ENCODE peak calls at places on chromosome 5, in four cellular contexts. J is NT2/D1, Z is NCI-H1930, G is gastrocnemius medialis. Y is an unnamed sample.

GRCh38 chr5:38404667-38405276 is 146.4 kb downstream of the EGFLAM start:
- DNase-seq in J (no peak), Z (no peak), G (no peak), Y (no peak)

GRCh38 chr5:157263586-157264090 is 2.3 kb upstream of the CYFIP2 start:
- DNase-seq in J (no peak), Z (no peak), G (no peak), Y (no peak)

GRCh38 chr5:98069876-98070512 is 703.5 kb upstream of the RGMB start:
- DNase-seq in J (no peak), Z (no peak), G (no peak), Y (no peak)

GRCh38 chr5:58505971-58506640 is 14.9 kb downstream of the GAPT start:
- DNase-seq in J (no peak), Z (no peak), G (no peak), Y (no peak)

GRCh38 chr5:151015974-151016587 is 4.3 kb upstream of the GPX3 start:
- DNase-seq in J (no peak), Z (no peak), G (no peak), Y (no peak)

GRCh38 chr5:120767171-120767820 is 303.2 kb downstream of the PRR16 start:
- DNase-seq in J (no peak), Z (no peak), G (no peak), Y (peak; percentile 64)

GRCh38 chr5:50564079-50564478 is 102.4 kb upstream of the PARP8 start:
- DNase-seq in J (no peak), Z (no peak), G (no peak), Y (peak; percentile 7)

GRCh38 chr5:168356592-168356991 is 65.1 kb downstream of the WWC1 start:
- DNase-seq in J (no peak), Z (no peak), G (no peak), Y (no peak)

GRCh38 chr5:163401271-163401670 is 36.1 kb upstream of the CCNG1 start:
- DNase-seq in J (no peak), Z (no peak), G (no peak), Y (no peak)

GRCh38 chr5:1480217-1480616 is 35.0 kb upstream of the SLC6A3 start:
- DNase-seq in J (no peak), Z (no peak), G (no peak), Y (peak; percentile 54)

GRCh38 chr5:37005946-37006540 is 129.5 kb downstream of the NIPBL start:
- DNase-seq in J (no peak), Z (no peak), G (no peak), Y (peak; percentile 52)

GRCh38 chr5:368162-369084 is 46.9 kb downstream of the AHRR start:
- DNase-seq in J (no peak), Z (no peak), G (no peak), Y (peak; percentile 70)

GRCh38 chr5:3780907-3781306 is 185.3 kb downstream of the IRX1 start:
- DNase-seq in J (no peak), Z (no peak), G (no peak), Y (no peak)

GRCh38 chr5:31844615-31845345 is 205.8 kb downstream of the PDZD2 start:
- DNase-seq in J (no peak), Z (no peak), G (no peak), Y (no peak)

GRCh38 chr5:176535101-176535654 is 2.0 kb downstream of the RNF44 start:
- DNase-seq in J (no peak), Z (no peak), G (no peak), Y (no peak)

GRCh38 chr5:106094836-106095235 is 1575.9 kb downstream of the EFNA5 start:
- DNase-seq in J (no peak), Z (no peak), G (no peak), Y (no peak)

GRCh38 chr5:38478166-38478565 is 78.3 kb downstream of the LIFR start:
- DNase-seq in J (no peak), Z (no peak), G (no peak), Y (no peak)

GRCh38 chr5:2023196-2023595 is 140.5 kb upstream of the IRX4 start:
- DNase-seq in J (no peak), Z (no peak), G (no peak), Y (no peak)

GRCh38 chr5:36355513-36355912 is 53.8 kb upstream of the RANBP3L start:
- DNase-seq in J (no peak), Z (no peak), G (no peak), Y (no peak)

GRCh38 chr5:160312139-160312959 is at the start of gene CCNJL:
- DNase-seq in J (peak; percentile 35), Z (peak; percentile 27), G (no peak), Y (peak; percentile 19)

GRCh38 chr5:74296685-74297084 is 343.8 kb downstream of the ENC1 start:
- DNase-seq in J (no peak), Z (no peak), G (no peak), Y (peak; percentile 56)

GRCh38 chr5:139394123-139394653 is 716 bp downstream of the PROB1 start:
- DNase-seq in J (peak; percentile 43), Z (no peak), G (peak; percentile 64), Y (peak; percentile 25)

GRCh38 chr5:172749881-172750608 is 20.9 kb downstream of the DUSP1 start:
- DNase-seq in J (no peak), Z (no peak), G (no peak), Y (no peak)

GRCh38 chr5:102589661-102590060 is 90.9 kb upstream of the SLCO6A1 start:
- DNase-seq in J (no peak), Z (no peak), G (no peak), Y (peak; percentile 47)

GRCh38 chr5:154568597-154568996 is 90.6 kb upstream of the HAND1 start:
- DNase-seq in J (no peak), Z (no peak), G (no peak), Y (no peak)

GRCh38 chr5:177496111-177497010 is 1.0 kb downstream of the PDLIM7 start:
- DNase-seq in J (peak; percentile 85), Z (peak; percentile 40), G (peak; percentile 79), Y (peak; percentile 93)

GRCh38 chr5:132451387-132451786 is 39.2 kb downstream of the IRF1 start:
- DNase-seq in J (no peak), Z (no peak), G (no peak), Y (no peak)

GRCh38 chr5:9373586-9373985 is 172.3 kb downstream of the SEMA5A start:
- DNase-seq in J (no peak), Z (no peak), G (no peak), Y (no peak)

GRCh38 chr5:157266286-157267007 is 524 bp downstream of the CYFIP2 start:
- DNase-seq in J (no peak), Z (no peak), G (no peak), Y (no peak)

GRCh38 chr5:99102073-99102697 is 173.4 kb upstream of the CHD1 start:
- DNase-seq in J (no peak), Z (no peak), G (no peak), Y (no peak)

GRCh38 chr5:136132087-136132486 is 558 bp upstream of the SMAD5 start:
- DNase-seq in J (no peak), Z (no peak), G (no peak), Y (no peak)

GRCh38 chr5:80186634-80187033 is 69.2 kb downstream of the SERINC5 start:
- DNase-seq in J (no peak), Z (no peak), G (no peak), Y (peak; percentile 59)

GRCh38 chr5:115773010-115773580 is 43.4 kb downstream of the CDO1 start:
- DNase-seq in J (no peak), Z (no peak), G (no peak), Y (no peak)

GRCh38 chr5:111854196-111854595 is 97.2 kb upstream of the NREP start:
- DNase-seq in J (no peak), Z (no peak), G (no peak), Y (no peak)

Y was measured in cardiac fibroblast.